ENCODE peak calls at places on chromosome 22, in five cellular contexts. Z, G, O, H and F are unnamed samples.

GRCh38 chr22:44659140-44659539 is 42.9 kb upstream of the PRR5 start:
- DNase-seq in Z (no peak), G (no peak), O (no peak), H (no peak), F (no peak)

GRCh38 chr22:27879923-27880322 is 39.1 kb downstream of the PITPNB start:
- DNase-seq in Z (peak), G (no peak), O (no peak), H (no peak), F (peak)

GRCh38 chr22:31898911-31899310 is 45.4 kb upstream of the YWHAH start:
- DNase-seq in Z (no peak), G (no peak), O (no peak), H (no peak), F (no peak)

GRCh38 chr22:28344893-28345292 is 334.7 kb downstream of the TTC28 start:
- DNase-seq in Z (no peak), G (no peak), O (no peak), H (no peak), F (no peak)

GRCh38 chr22:23225724-23226496 is 45.6 kb downstream of the BCR start:
- DNase-seq in Z (no peak), G (no peak), O (no peak), H (no peak), F (peak)

GRCh38 chr22:23230348-23231068 is 50.2 kb downstream of the BCR start:
- DNase-seq in Z (no peak), G (no peak), O (no peak), H (no peak), F (no peak)

GRCh38 chr22:37442537-37442936 is 15.3 kb upstream of the ELFN2 start:
- DNase-seq in Z (no peak), G (no peak), O (no peak), H (no peak), F (peak)

GRCh38 chr22:23913306-23913660 is 19.1 kb downstream of the MIF start:
- DNase-seq in Z (no peak), G (no peak), O (no peak), H (no peak), F (no peak)

GRCh38 chr22:30198152-30198845 is 48.3 kb downstream of the LIF start:
- DNase-seq in Z (no peak), G (no peak), O (no peak), H (peak), F (no peak)

GRCh38 chr22:44615146-44615545 is 86.9 kb upstream of the PRR5 start:
- DNase-seq in Z (no peak), G (no peak), O (no peak), H (no peak), F (no peak)

GRCh38 chr22:20439928-20440575 is 2.4 kb upstream of the SCARF2 start:
- DNase-seq in Z (no peak), G (no peak), O (no peak), H (no peak), F (no peak)

GRCh38 chr22:48414662-48415061 is 1413.0 kb downstream of the BRD1 start:
- DNase-seq in Z (no peak), G (no peak), O (no peak), H (no peak), F (no peak)

GRCh38 chr22:44436656-44437492 is 61.2 kb downstream of the RTL6 start:
- DNase-seq in Z (no peak), G (no peak), O (no peak), H (no peak), F (no peak)

GRCh38 chr22:39482768-39483167 is 19.3 kb upstream of the MIEF1 start:
- DNase-seq in Z (no peak), G (no peak), O (no peak), H (no peak), F (no peak)

GRCh38 chr22:17921871-17922821 is 102.2 kb downstream of the MICAL3 start:
- DNase-seq in Z (no peak), G (no peak), O (no peak), H (no peak), F (no peak)

GRCh38 chr22:22935056-22935545 is 47.5 kb downstream of the IGLL5 start:
- DNase-seq in Z (no peak), G (no peak), O (no peak), H (no peak), F (no peak)